ENCODE peak calls at places on chromosomes 16 and 17, in eight cellular contexts. One of them, this sample, is unnamed.

GRCh38 chr16:62872339-62872738 is 836.1 kb upstream of the CDH8 start:
- DNase-seq in sigmoid colon: no peak
- DNase-seq in H1: no peak
- DNase-seq in upper lobe of left lung: no peak
- DNase-seq in breast epithelium: no peak
- DNase-seq in HepG2: no peak
- DNase-seq in transverse colon: no peak
- DNase-seq in esophagus muscularis mucosa: no peak
- DNase-seq in this sample: no peak

GRCh38 chr17:48181653-48182052 is 74.1 kb downstream of the SNX11 start:
- DNase-seq in sigmoid colon: no peak
- DNase-seq in H1: no peak
- DNase-seq in upper lobe of left lung: no peak
- DNase-seq in breast epithelium: no peak
- DNase-seq in HepG2: no peak
- DNase-seq in transverse colon: no peak
- DNase-seq in esophagus muscularis mucosa: no peak
- DNase-seq in this sample: no peak

GRCh38 chr17:705863-706262 is 8.8 kb downstream of the VPS53 start:
- DNase-seq in sigmoid colon: no peak
- DNase-seq in H1: no peak
- DNase-seq in upper lobe of left lung: no peak
- DNase-seq in breast epithelium: no peak
- DNase-seq in HepG2: no peak
- DNase-seq in transverse colon: no peak
- DNase-seq in esophagus muscularis mucosa: no peak
- DNase-seq in this sample: no peak

GRCh38 chr17:35749560-35750412 is 3.3 kb downstream of the GAS2L2 start:
- DNase-seq in sigmoid colon: no peak
- DNase-seq in H1: no peak
- DNase-seq in upper lobe of left lung: peak; percentile 85
- DNase-seq in breast epithelium: no peak
- DNase-seq in HepG2: no peak
- DNase-seq in transverse colon: no peak
- DNase-seq in esophagus muscularis mucosa: no peak
- DNase-seq in this sample: no peak

GRCh38 chr16:72884037-72884436 is 163.9 kb downstream of the ZFHX3 start:
- DNase-seq in sigmoid colon: no peak
- DNase-seq in H1: no peak
- DNase-seq in upper lobe of left lung: no peak
- DNase-seq in breast epithelium: no peak
- DNase-seq in HepG2: no peak
- DNase-seq in transverse colon: no peak
- DNase-seq in esophagus muscularis mucosa: no peak
- DNase-seq in this sample: no peak

GRCh38 chr16:13997933-13998332 is 73.2 kb upstream of the MRTFB start:
- DNase-seq in sigmoid colon: no peak
- DNase-seq in H1: no peak
- DNase-seq in upper lobe of left lung: no peak
- DNase-seq in breast epithelium: no peak
- DNase-seq in HepG2: peak; percentile 48
- DNase-seq in transverse colon: peak; percentile 18
- DNase-seq in esophagus muscularis mucosa: no peak
- DNase-seq in this sample: no peak

GRCh38 chr16:56985288-56985961 is 3.9 kb upstream of the NLRC5 start:
- DNase-seq in sigmoid colon: peak; percentile 87
- DNase-seq in H1: no peak
- DNase-seq in upper lobe of left lung: no peak
- DNase-seq in breast epithelium: no peak
- DNase-seq in HepG2: no peak
- DNase-seq in transverse colon: peak; percentile 72
- DNase-seq in esophagus muscularis mucosa: no peak
- DNase-seq in this sample: peak; percentile 74

GRCh38 chr17:17408236-17408794 is 68.5 kb upstream of the MED9 start:
- DNase-seq in sigmoid colon: no peak
- DNase-seq in H1: no peak
- DNase-seq in upper lobe of left lung: no peak
- DNase-seq in breast epithelium: peak; percentile 27
- DNase-seq in HepG2: peak; percentile 70
- DNase-seq in transverse colon: no peak
- DNase-seq in esophagus muscularis mucosa: no peak
- DNase-seq in this sample: no peak

GRCh38 chr16:66434619-66435430 is 7.7 kb downstream of the BEAN1 start:
- DNase-seq in sigmoid colon: no peak
- DNase-seq in H1: no peak
- DNase-seq in upper lobe of left lung: no peak
- DNase-seq in breast epithelium: no peak
- DNase-seq in HepG2: peak; percentile 92
- DNase-seq in transverse colon: no peak
- DNase-seq in esophagus muscularis mucosa: no peak
- DNase-seq in this sample: no peak

GRCh38 chr17:50421308-50422031 is 4.5 kb upstream of the ACSF2 start:
- DNase-seq in sigmoid colon: no peak
- DNase-seq in H1: no peak
- DNase-seq in upper lobe of left lung: no peak
- DNase-seq in breast epithelium: no peak
- DNase-seq in HepG2: no peak
- DNase-seq in transverse colon: no peak
- DNase-seq in esophagus muscularis mucosa: no peak
- DNase-seq in this sample: no peak

GRCh38 chr17:74160656-74161500 is 42.6 kb upstream of the RPL38 start:
- DNase-seq in sigmoid colon: no peak
- DNase-seq in H1: peak; percentile 35
- DNase-seq in upper lobe of left lung: no peak
- DNase-seq in breast epithelium: no peak
- DNase-seq in HepG2: no peak
- DNase-seq in transverse colon: no peak
- DNase-seq in esophagus muscularis mucosa: peak; percentile 90
- DNase-seq in this sample: no peak

GRCh38 chr16:20987049-20987448 is 86.5 kb downstream of the LYRM1 start:
- DNase-seq in sigmoid colon: no peak
- DNase-seq in H1: no peak
- DNase-seq in upper lobe of left lung: no peak
- DNase-seq in breast epithelium: no peak
- DNase-seq in HepG2: no peak
- DNase-seq in transverse colon: no peak
- DNase-seq in esophagus muscularis mucosa: no peak
- DNase-seq in this sample: no peak

GRCh38 chr17:37848690-37849616 is 75.3 kb upstream of the TBC1D3K start:
- DNase-seq in sigmoid colon: no peak
- DNase-seq in H1: no peak
- DNase-seq in upper lobe of left lung: no peak
- DNase-seq in breast epithelium: no peak
- DNase-seq in HepG2: no peak
- DNase-seq in transverse colon: no peak
- DNase-seq in esophagus muscularis mucosa: peak; percentile 45
- DNase-seq in this sample: no peak

GRCh38 chr16:75714661-75715060 is 11.6 kb downstream of the CPHXL start:
- DNase-seq in sigmoid colon: no peak
- DNase-seq in H1: no peak
- DNase-seq in upper lobe of left lung: no peak
- DNase-seq in breast epithelium: no peak
- DNase-seq in HepG2: no peak
- DNase-seq in transverse colon: no peak
- DNase-seq in esophagus muscularis mucosa: no peak
- DNase-seq in this sample: no peak

GRCh38 chr16:58086381-58087208 is 42.6 kb downstream of the CFAP20 start:
- DNase-seq in sigmoid colon: no peak
- DNase-seq in H1: no peak
- DNase-seq in upper lobe of left lung: no peak
- DNase-seq in breast epithelium: no peak
- DNase-seq in HepG2: no peak
- DNase-seq in transverse colon: no peak
- DNase-seq in esophagus muscularis mucosa: no peak
- DNase-seq in this sample: peak; percentile 53

GRCh38 chr16:64408699-64409098 is 713.2 kb downstream of the CDH11 start:
- DNase-seq in sigmoid colon: no peak
- DNase-seq in H1: no peak
- DNase-seq in upper lobe of left lung: no peak
- DNase-seq in breast epithelium: no peak
- DNase-seq in HepG2: no peak
- DNase-seq in transverse colon: no peak
- DNase-seq in esophagus muscularis mucosa: no peak
- DNase-seq in this sample: no peak

GRCh38 chr16:12095275-12096161 is 119.0 kb downstream of the SNX29 start:
- DNase-seq in sigmoid colon: peak; percentile 83
- DNase-seq in H1: peak; percentile 81
- DNase-seq in upper lobe of left lung: no peak
- DNase-seq in breast epithelium: peak; percentile 61
- DNase-seq in HepG2: peak; percentile 61
- DNase-seq in transverse colon: peak; percentile 70
- DNase-seq in esophagus muscularis mucosa: no peak
- DNase-seq in this sample: peak; percentile 88

GRCh38 chr16:1169285-1170075 is 16.6 kb downstream of the CACNA1H start:
- DNase-seq in sigmoid colon: peak; percentile 92
- DNase-seq in H1: no peak
- DNase-seq in upper lobe of left lung: no peak
- DNase-seq in breast epithelium: no peak
- DNase-seq in HepG2: no peak
- DNase-seq in transverse colon: peak; percentile 27
- DNase-seq in esophagus muscularis mucosa: no peak
- DNase-seq in this sample: no peak
- H3K27ac ChIP-seq in sigmoid colon: peak overlapping the region; percentile 98
- H3K27ac ChIP-seq in H1: no peak overlapping the region
- H3K27ac ChIP-seq in upper lobe of left lung: peak overlapping the region; percentile 59
- H3K27ac ChIP-seq in breast epithelium: peak overlapping the region; percentile 25
- H3K27ac ChIP-seq in HepG2: no peak overlapping the region
- H3K27ac ChIP-seq in transverse colon: peak overlapping the region; percentile 83
- H3K27ac ChIP-seq in esophagus muscularis mucosa: peak overlapping the region; percentile 93
- H3K27ac ChIP-seq in this sample: no peak overlapping the region

GRCh38 chr17:49260011-49260921 is 29.7 kb upstream of the PHOSPHO1 start:
- DNase-seq in sigmoid colon: peak; percentile 73
- DNase-seq in H1: peak; percentile 70
- DNase-seq in upper lobe of left lung: peak; percentile 93
- DNase-seq in breast epithelium: peak; percentile 53
- DNase-seq in HepG2: peak; percentile 35
- DNase-seq in transverse colon: peak; percentile 52
- DNase-seq in esophagus muscularis mucosa: no peak
- DNase-seq in this sample: peak; percentile 94
- TF ChIP-seq POLR2AphosphoS5 in sigmoid colon: no peak
- TF ChIP-seq POLR2AphosphoS5 in H1: no peak
- TF ChIP-seq POLR2AphosphoS5 in upper lobe of left lung: peak; percentile 57
- TF ChIP-seq POLR2AphosphoS5 in breast epithelium: no peak
- TF ChIP-seq POLR2AphosphoS5 in HepG2: no peak
- TF ChIP-seq POLR2AphosphoS5 in transverse colon: no peak
- TF ChIP-seq POLR2AphosphoS5 in esophagus muscularis mucosa: peak; percentile 28
- TF ChIP-seq POLR2AphosphoS5 in this sample: peak; percentile 50

DNA sequence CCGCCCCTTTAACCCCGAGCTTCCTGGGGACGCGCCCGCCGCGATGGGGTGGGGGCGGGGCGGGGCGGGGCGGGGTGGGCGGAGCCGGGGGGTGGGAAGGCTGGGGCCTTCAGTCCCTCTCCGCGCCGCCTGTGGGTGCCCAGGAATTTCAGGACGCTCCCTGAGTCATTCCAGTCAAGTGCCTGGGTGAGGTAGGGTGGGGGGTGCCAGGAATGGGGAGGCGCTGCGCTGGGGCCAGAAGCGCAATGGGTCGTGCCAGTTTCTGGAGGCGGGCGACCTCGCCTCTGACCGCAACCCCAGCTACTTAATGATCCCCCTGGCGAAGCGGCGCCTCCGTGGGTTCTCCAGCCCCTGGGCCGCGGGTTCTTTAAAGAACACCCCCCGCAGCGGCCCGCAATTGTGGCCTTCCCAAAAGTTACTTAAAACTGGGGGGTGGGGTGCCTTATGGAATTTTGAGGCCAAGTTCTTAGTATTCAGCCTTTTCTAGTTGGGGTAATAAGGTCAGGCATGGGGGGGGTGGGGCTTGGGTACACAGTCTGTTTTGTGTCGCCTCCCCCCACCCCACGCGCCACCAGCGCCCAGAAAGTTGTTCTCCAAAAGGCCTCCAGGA is 826 bp upstream of the GSE1 start:
- DNase-seq in sigmoid colon: peak; percentile 89
- DNase-seq in H1: peak; percentile 75
- DNase-seq in upper lobe of left lung: peak; percentile 91
- DNase-seq in breast epithelium: peak; percentile 91
- DNase-seq in HepG2: peak; percentile 91
- DNase-seq in transverse colon: peak; percentile 87
- DNase-seq in esophagus muscularis mucosa: no peak
- DNase-seq in this sample: peak; percentile 83
- H3K27ac ChIP-seq in sigmoid colon: peak overlapping the region; percentile 93
- H3K27ac ChIP-seq in H1: no peak overlapping the region
- H3K27ac ChIP-seq in upper lobe of left lung: peak overlapping the region; percentile 94
- H3K27ac ChIP-seq in breast epithelium: peak overlapping the region; percentile 99
- H3K27ac ChIP-seq in HepG2: peak overlapping the region; percentile 93
- H3K27ac ChIP-seq in transverse colon: peak overlapping the region; percentile 98
- H3K27ac ChIP-seq in esophagus muscularis mucosa: peak overlapping the region; percentile 90
- H3K27ac ChIP-seq in this sample: peak overlapping the region; percentile 76

GRCh38 chr16:17151335-17151734 is 319.4 kb downstream of the XYLT1 start:
- DNase-seq in sigmoid colon: no peak
- DNase-seq in H1: no peak
- DNase-seq in upper lobe of left lung: no peak
- DNase-seq in breast epithelium: no peak
- DNase-seq in HepG2: no peak
- DNase-seq in transverse colon: no peak
- DNase-seq in esophagus muscularis mucosa: no peak
- DNase-seq in this sample: no peak
- TF ChIP-seq POLR2AphosphoS5 in sigmoid colon: no peak
- TF ChIP-seq POLR2AphosphoS5 in H1: no peak
- TF ChIP-seq POLR2AphosphoS5 in upper lobe of left lung: no peak
- TF ChIP-seq POLR2AphosphoS5 in breast epithelium: no peak
- TF ChIP-seq POLR2AphosphoS5 in HepG2: no peak
- TF ChIP-seq POLR2AphosphoS5 in transverse colon: no peak
- TF ChIP-seq POLR2AphosphoS5 in esophagus muscularis mucosa: no peak
- TF ChIP-seq POLR2AphosphoS5 in this sample: no peak

DNA sequence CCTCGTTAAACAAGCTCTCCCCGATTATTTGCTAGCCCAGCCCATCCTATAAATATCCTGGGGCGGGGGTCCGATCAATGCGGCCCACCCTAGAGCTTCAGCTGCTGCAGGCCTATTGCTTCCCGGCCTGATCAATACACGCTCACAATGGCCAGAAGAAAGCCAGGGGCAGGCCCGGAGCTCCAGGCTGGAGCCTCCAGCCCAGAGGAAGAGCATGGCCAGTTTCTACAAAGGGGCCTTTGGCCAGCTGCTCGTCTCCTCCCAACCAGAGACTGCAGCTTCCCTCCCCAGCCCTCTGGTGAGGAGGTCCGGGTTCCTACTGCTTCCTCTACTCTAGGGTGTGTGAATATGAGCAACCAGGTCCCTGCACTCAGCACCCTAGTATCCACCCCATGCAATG is 36.7 kb downstream of the SALL1 start:
- DNase-seq in sigmoid colon: no peak
- DNase-seq in H1: no peak
- DNase-seq in upper lobe of left lung: no peak
- DNase-seq in breast epithelium: no peak
- DNase-seq in HepG2: no peak
- DNase-seq in transverse colon: no peak
- DNase-seq in esophagus muscularis mucosa: no peak
- DNase-seq in this sample: no peak
- H3K27ac ChIP-seq in sigmoid colon: no peak overlapping the region
- H3K27ac ChIP-seq in H1: no peak overlapping the region
- H3K27ac ChIP-seq in upper lobe of left lung: no peak overlapping the region
- H3K27ac ChIP-seq in breast epithelium: no peak overlapping the region
- H3K27ac ChIP-seq in HepG2: no peak overlapping the region
- H3K27ac ChIP-seq in transverse colon: no peak overlapping the region
- H3K27ac ChIP-seq in esophagus muscularis mucosa: no peak overlapping the region
- H3K27ac ChIP-seq in this sample: no peak overlapping the region

DNA sequence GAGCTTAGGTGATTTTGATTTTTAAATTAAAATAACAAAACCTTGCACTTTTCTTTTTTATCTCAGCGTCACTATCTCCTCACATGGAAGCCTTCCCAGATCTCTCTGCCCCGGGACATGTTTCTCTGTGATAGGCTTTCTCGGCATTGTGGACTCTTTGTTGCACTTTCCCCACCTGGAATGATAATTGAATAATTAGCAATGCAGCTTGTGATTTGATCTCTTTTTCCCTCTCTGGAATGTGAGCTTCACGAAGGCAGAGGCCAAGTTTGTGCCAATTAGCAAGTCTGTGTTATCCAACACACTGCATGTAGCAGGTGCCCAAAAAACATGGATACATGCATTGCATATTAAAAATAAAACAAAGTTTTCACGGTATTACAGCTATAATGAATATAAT is 431.1 kb downstream of the HAPSTR1 start:
- DNase-seq in sigmoid colon: no peak
- DNase-seq in H1: no peak
- DNase-seq in upper lobe of left lung: no peak
- DNase-seq in breast epithelium: no peak
- DNase-seq in HepG2: no peak
- DNase-seq in transverse colon: no peak
- DNase-seq in esophagus muscularis mucosa: no peak
- DNase-seq in this sample: no peak
- TF ChIP-seq POLR2AphosphoS5 in sigmoid colon: no peak
- TF ChIP-seq POLR2AphosphoS5 in H1: no peak
- TF ChIP-seq POLR2AphosphoS5 in upper lobe of left lung: no peak
- TF ChIP-seq POLR2AphosphoS5 in breast epithelium: no peak
- TF ChIP-seq POLR2AphosphoS5 in HepG2: no peak
- TF ChIP-seq POLR2AphosphoS5 in transverse colon: no peak
- TF ChIP-seq POLR2AphosphoS5 in esophagus muscularis mucosa: no peak
- TF ChIP-seq POLR2AphosphoS5 in this sample: no peak